ENCODE peak calls at places on chromosomes 6 and 20, in five cellular contexts. B, C, I, X and Z are unnamed samples.

GRCh38 chr20:60037120-60037499 is 78.9 kb downstream of the CDH26 start:
- DNase-seq in X (no peak), C (no peak), B (peak), I (no peak), Z (peak)

GRCh38 chr6:18562726-18563125 is 175.6 kb downstream of the RNF144B start:
- DNase-seq in B (no peak), X (no peak), C (no peak), I (no peak), Z (no peak)

GRCh38 chr6:137487181-137487910 is 6.8 kb downstream of the OLIG3 start:
- DNase-seq in B (no peak), C (no peak), X (no peak), I (no peak), Z (no peak)

GRCh38 chr6:43910638-43911353 is 140.8 kb downstream of the VEGFA start:
- DNase-seq in I (peak), B (peak), X (no peak), C (peak), Z (peak)

GRCh38 chr6:25218346-25218745 is 60.8 kb upstream of the CARMIL1 start:
- DNase-seq in C (no peak), I (no peak), X (no peak), B (no peak), Z (no peak)

GRCh38 chr6:127855542-127856159 is 45.2 kb downstream of the THEMIS start:
- DNase-seq in X (no peak), B (peak), C (no peak), I (peak), Z (peak)

GRCh38 chr6:144417686-144418085 is 132.6 kb downstream of the UTRN start:
- DNase-seq in I (no peak), B (no peak), X (no peak), C (no peak), Z (no peak)

GRCh38 chr6:154542747-154543146 is 32.3 kb upstream of the CNKSR3 start:
- DNase-seq in X (no peak), C (no peak), B (no peak), I (no peak), Z (no peak)

GRCh38 chr6:41600499-41601247 is 37.6 kb upstream of the MDFI start:
- DNase-seq in X (no peak), C (peak), B (no peak), I (no peak), Z (no peak)

GRCh38 chr6:111642463-111643158 is 36.9 kb upstream of the TRAF3IP2 start:
- DNase-seq in I (peak), C (peak), B (peak), X (no peak), Z (no peak)

GRCh38 chr6:106736502-106736901 is 107.1 kb downstream of the QRSL1 start:
- DNase-seq in X (no peak), B (no peak), C (no peak), I (no peak), Z (no peak)

GRCh38 chr6:124490123-124490522 is 472.1 kb upstream of the RNF217 start:
- DNase-seq in X (no peak), B (no peak), C (no peak), I (no peak), Z (no peak)

GRCh38 chr6:99216959-99217358 is 132.5 kb downstream of the FAXC start:
- DNase-seq in B (no peak), I (no peak), X (no peak), C (no peak), Z (no peak)
- TF ChIP-seq CTCF in B (no peak), I (no peak), X (no peak), C (no peak), Z (no peak)

GRCh38 chr6:107853226-107853625 is 29.1 kb upstream of the SCML4 start:
- DNase-seq in B (no peak), I (no peak), C (no peak), X (no peak), Z (no peak)
- H3K4me3 ChIP-seq in B (no peak), I (no peak), C (no peak), X (no peak), Z (no peak)

DNA sequence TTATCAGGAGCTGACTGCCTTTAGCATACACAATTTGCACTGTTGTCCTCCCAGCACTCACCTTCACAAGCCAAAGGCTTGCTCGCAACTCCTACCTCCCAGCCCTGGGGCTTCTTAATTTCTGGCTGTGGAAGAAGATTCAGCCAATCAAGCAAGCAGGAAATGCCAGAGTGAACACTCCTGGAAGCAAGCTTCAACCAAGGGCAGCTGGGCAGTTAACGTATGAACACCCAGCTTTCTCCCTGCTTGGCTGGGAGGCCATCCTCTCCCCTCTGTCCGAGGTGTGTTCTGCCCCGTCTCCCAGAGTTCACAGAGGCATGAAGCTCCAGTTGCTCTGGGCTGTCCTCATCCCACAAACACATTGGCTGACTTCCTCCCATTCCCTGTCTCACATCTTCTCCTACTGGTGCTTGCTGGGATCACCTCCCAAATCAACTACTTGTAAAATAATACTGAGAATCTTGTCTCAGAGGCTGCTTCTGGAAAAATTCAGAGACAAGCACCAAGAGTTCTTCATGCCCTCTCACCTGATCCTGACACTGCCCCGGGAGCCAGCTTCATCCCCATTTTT is 15.3 kb upstream of the SRSF6 start:
- DNase-seq in C (no peak), I (no peak), X (no peak), B (peak), Z (peak)
- TF ChIP-seq CTCF in C (no peak), I (peak), X (no peak), B (no peak), Z (peak)

DNA sequence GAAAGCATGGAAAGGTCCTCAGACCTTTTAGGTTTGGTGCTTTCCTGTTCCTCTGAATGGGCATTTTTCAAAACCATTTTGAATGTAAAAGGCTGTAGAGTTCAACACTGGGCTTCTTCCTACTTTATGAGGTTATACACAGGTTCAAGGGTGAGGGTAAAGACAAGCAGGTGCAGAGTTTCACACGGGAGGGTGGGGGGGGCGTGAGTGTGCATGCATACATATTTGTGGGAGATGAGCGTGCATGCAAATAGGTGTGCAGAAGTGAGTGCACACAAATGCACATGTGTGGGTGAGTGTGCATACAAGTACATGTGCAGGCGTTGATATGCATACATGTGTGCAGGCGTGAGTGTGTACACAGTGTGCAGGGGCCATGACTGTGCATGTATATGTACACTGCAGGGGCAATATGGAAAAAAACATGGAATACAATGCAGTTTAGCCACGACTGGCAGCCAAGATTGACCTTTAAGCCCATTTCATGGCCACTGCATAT is 183.1 kb downstream of the GMPR start:
- DNase-seq in X (no peak), I (no peak), C (no peak), B (no peak), Z (no peak)
- H3K4me3 ChIP-seq in X (no peak), I (no peak), C (no peak), B (no peak), Z (peak)

DNA sequence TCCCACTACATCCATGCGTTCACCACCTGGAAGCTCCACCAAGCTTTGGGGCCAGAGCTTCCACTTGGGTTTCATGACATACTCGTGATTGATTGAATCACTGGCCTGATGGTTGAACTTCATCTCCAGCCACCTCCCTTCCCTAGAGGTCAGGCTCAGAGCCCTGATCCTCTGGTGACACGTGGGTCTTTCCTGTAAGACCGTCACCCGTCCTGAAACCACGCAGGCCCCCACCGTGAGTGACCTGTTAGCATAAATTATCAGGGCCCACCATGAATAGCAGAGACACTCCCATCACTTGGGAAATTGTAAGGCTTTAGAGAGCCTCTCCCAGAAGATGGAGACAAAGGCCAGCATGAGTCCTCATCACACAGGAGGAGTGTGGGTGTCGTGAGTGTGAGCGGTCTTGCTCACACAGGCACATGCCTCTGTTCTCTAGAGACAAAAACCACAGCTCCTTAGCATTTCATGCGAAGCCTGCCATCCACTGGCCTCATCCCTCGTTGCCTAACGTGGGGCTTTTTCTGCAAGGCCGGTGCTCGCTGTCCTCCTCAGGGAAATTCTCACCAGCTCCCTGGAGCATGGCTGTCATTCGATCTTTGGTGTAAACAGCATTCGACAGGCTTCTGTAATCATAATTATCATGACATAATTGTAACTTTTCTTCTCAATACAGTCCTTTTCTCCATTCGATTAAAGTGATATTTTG is 65.1 kb upstream of the DUSP22 start:
- DNase-seq in X (no peak), B (no peak), I (peak), C (no peak), Z (no peak)
- TF ChIP-seq CTCF in X (no peak), B (no peak), I (no peak), C (no peak), Z (no peak)